ENCODE peak calls at places on chromosomes 5 and 9, in four cellular contexts. One of them, this sample, is unnamed.

GRCh38 chr9:127762111-127762676 is 16.3 kb downstream of the SH2D3C start:
- DNase-seq in GM12878: no peak
- DNase-seq in HepG2: no peak
- DNase-seq in HCT116: no peak
- DNase-seq in this sample: no peak

GRCh38 chr5:123125953-123126352 is 36.9 kb downstream of the PRDM6 start:
- DNase-seq in GM12878: no peak
- DNase-seq in HCT116: no peak
- DNase-seq in HepG2: no peak
- DNase-seq in this sample: no peak

GRCh38 chr5:31707294-31707693 is 68.4 kb downstream of the PDZD2 start:
- DNase-seq in GM12878: no peak
- DNase-seq in HepG2: no peak
- DNase-seq in HCT116: no peak
- DNase-seq in this sample: no peak

GRCh38 chr9:19451240-19452087 is 42.7 kb downstream of the ACER2 start:
- DNase-seq in HCT116: no peak
- DNase-seq in GM12878: peak
- DNase-seq in HepG2: no peak
- DNase-seq in this sample: no peak

GRCh38 chr5:142600611-142601360 is 85.1 kb downstream of the FGF1 start:
- DNase-seq in HepG2: peak
- DNase-seq in GM12878: no peak
- DNase-seq in HCT116: no peak
- DNase-seq in this sample: no peak

GRCh38 chr5:34499001-34499734 is 157.0 kb upstream of the RAI14 start:
- DNase-seq in GM12878: peak
- DNase-seq in HCT116: no peak
- DNase-seq in HepG2: no peak
- DNase-seq in this sample: peak

GRCh38 chr5:131749723-131750470 is 46.9 kb downstream of the FNIP1 start:
- DNase-seq in GM12878: no peak
- DNase-seq in HCT116: no peak
- DNase-seq in HepG2: no peak
- DNase-seq in this sample: no peak

GRCh38 chr9:113577525-113578261 is 114.2 kb downstream of the RGS3 start:
- DNase-seq in HCT116: no peak
- DNase-seq in GM12878: no peak
- DNase-seq in HepG2: no peak
- DNase-seq in this sample: no peak

GRCh38 chr5:123150089-123150488 is 61.0 kb downstream of the PRDM6 start:
- DNase-seq in GM12878: no peak
- DNase-seq in HCT116: no peak
- DNase-seq in HepG2: no peak
- DNase-seq in this sample: no peak

GRCh38 chr5:58620336-58620735 is 37.5 kb downstream of the RAB3C start:
- DNase-seq in GM12878: no peak
- DNase-seq in HepG2: no peak
- DNase-seq in HCT116: no peak
- DNase-seq in this sample: no peak

GRCh38 chr9:134386951-134387831 is 60.9 kb downstream of the RXRA start:
- DNase-seq in GM12878: no peak
- DNase-seq in HCT116: no peak
- DNase-seq in HepG2: no peak
- DNase-seq in this sample: no peak

GRCh38 chr9:132797861-132798659 is 80.0 kb downstream of the AK8 start:
- DNase-seq in GM12878: no peak
- DNase-seq in HepG2: no peak
- DNase-seq in HCT116: no peak
- DNase-seq in this sample: no peak

GRCh38 chr5:171750316-171750788 is 35.3 kb upstream of the SMIM23 start:
- DNase-seq in HCT116: peak
- DNase-seq in HepG2: peak
- DNase-seq in GM12878: no peak
- DNase-seq in this sample: no peak

GRCh38 chr5:174300118-174300940 is 254.8 kb downstream of the NSG2 start:
- DNase-seq in HCT116: no peak
- DNase-seq in GM12878: peak
- DNase-seq in HepG2: no peak
- DNase-seq in this sample: no peak

GRCh38 chr5:107808671-107809137 is 138.0 kb upstream of the EFNA5 start:
- DNase-seq in HepG2: peak
- DNase-seq in HCT116: no peak
- DNase-seq in GM12878: no peak
- DNase-seq in this sample: no peak

GRCh38 chr9:87076825-87077224 is 129.5 kb upstream of the GAS1 start:
- DNase-seq in GM12878: no peak
- DNase-seq in HepG2: no peak
- DNase-seq in HCT116: no peak
- DNase-seq in this sample: no peak

GRCh38 chr9:79220666-79221065 is 351.1 kb upstream of the TLE4 start:
- DNase-seq in HepG2: no peak
- DNase-seq in GM12878: no peak
- DNase-seq in HCT116: no peak
- DNase-seq in this sample: no peak

GRCh38 chr5:139633295-139634027 is 14.7 kb upstream of the CXXC5 start:
- DNase-seq in GM12878: no peak
- DNase-seq in HCT116: no peak
- DNase-seq in HepG2: peak
- DNase-seq in this sample: peak

GRCh38 chr5:172758077-172758835 is 12.7 kb downstream of the DUSP1 start:
- DNase-seq in HepG2: no peak
- DNase-seq in GM12878: no peak
- DNase-seq in HCT116: no peak
- DNase-seq in this sample: no peak

GRCh38 chr9:87498046-87498815 is 564 bp downstream of the DAPK1 start:
- DNase-seq in HCT116: no peak
- DNase-seq in GM12878: no peak
- DNase-seq in HepG2: peak
- DNase-seq in this sample: no peak

GRCh38 chr5:116437922-116438578 is 136.6 kb downstream of the SEMA6A start:
- DNase-seq in GM12878: no peak
- DNase-seq in HCT116: no peak
- DNase-seq in HepG2: no peak
- DNase-seq in this sample: no peak

DNA sequence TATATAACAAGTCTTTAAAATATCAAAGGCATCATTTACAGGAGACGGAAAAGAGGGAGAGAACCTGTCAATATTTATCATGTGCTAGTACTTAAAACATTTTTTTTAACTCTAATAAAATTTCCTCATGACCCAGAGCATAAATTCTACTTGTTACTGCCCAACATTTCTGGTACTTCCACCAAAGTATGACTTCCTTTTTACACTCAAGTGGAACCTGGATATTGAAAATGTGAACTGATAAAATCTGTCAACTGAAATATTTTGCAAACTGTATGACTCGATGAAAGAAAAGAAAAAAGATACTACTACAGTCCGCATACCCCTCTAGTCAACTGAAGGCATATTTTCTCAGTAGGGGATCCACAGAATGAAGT is 37.1 kb downstream of the FAM13B start:
- DNase-seq in HCT116: no peak
- DNase-seq in HepG2: no peak
- DNase-seq in GM12878: no peak
- DNase-seq in this sample: no peak
- TF ChIP-seq SIN3A in HCT116: no peak
- TF ChIP-seq SIN3A in HepG2: no peak
- TF ChIP-seq SIN3A in GM12878: no peak
- TF ChIP-seq SIN3A in this sample: no peak

GRCh38 chr5:52884453-52884852 is 96.7 kb downstream of the ITGA1 start:
- DNase-seq in GM12878: no peak
- DNase-seq in HCT116: no peak
- DNase-seq in HepG2: no peak
- DNase-seq in this sample: no peak
- TF ChIP-seq SIN3A in GM12878: no peak
- TF ChIP-seq SIN3A in HCT116: no peak
- TF ChIP-seq SIN3A in HepG2: no peak
- TF ChIP-seq SIN3A in this sample: no peak

GRCh38 chr9:36731576-36731975 is 158.9 kb downstream of the MELK start:
- DNase-seq in GM12878: peak
- DNase-seq in HCT116: no peak
- DNase-seq in HepG2: no peak
- DNase-seq in this sample: no peak
- TF ChIP-seq SIN3A in GM12878: no peak
- TF ChIP-seq SIN3A in HCT116: no peak
- TF ChIP-seq SIN3A in HepG2: no peak
- TF ChIP-seq SIN3A in this sample: no peak

DNA sequence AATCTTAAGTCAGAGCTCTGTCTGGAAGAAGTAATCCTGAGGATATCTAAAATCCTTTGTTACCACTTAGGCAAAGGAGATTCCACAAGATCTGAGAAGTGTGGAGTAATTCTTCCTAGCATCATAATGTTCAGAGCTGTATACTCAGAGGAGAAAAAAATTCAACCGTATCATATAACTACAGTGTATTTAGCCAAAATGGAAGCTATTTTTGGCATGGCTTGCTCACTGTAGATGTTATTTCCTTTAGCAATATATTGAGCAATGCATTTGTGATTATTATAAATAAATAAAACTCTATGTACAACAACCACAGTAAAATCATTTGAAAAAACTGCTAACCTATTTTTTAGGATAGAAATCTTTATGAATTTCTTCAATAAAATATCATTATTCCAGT is 1858.4 kb downstream of the EFNA5 start:
- DNase-seq in HCT116: no peak
- DNase-seq in GM12878: no peak
- DNase-seq in HepG2: no peak
- DNase-seq in this sample: no peak
- TF ChIP-seq SIN3A in HCT116: no peak
- TF ChIP-seq SIN3A in GM12878: no peak
- TF ChIP-seq SIN3A in HepG2: no peak
- TF ChIP-seq SIN3A in this sample: no peak

GRCh38 chr9:93520523-93520922 is 55.9 kb upstream of the PHF2 start:
- DNase-seq in GM12878: no peak
- DNase-seq in HCT116: no peak
- DNase-seq in HepG2: peak
- DNase-seq in this sample: no peak
- TF ChIP-seq SIN3A in GM12878: no peak
- TF ChIP-seq SIN3A in HCT116: no peak
- TF ChIP-seq SIN3A in HepG2: no peak
- TF ChIP-seq SIN3A in this sample: no peak

DNA sequence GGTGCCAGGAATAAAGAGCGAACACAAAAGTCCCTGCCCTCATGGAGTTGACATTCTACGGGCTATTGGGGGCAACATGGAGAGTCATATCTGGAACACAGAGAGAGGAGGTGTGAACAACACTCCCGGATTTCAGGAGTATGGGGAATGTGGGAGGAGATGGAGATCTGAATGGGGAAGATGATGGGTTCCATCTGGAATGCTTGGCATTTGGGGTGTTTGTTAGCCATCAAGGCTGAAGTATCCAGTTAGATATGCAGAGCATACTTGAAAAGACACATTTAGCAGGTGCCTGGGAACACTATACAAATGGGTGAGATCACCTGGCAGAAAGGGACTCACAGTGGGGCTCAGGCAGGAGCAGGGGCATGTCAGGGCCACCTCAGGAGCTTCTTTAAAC is 61.1 kb downstream of the EGFLAM start:
- DNase-seq in GM12878: no peak
- DNase-seq in HepG2: no peak
- DNase-seq in HCT116: no peak
- DNase-seq in this sample: no peak
- TF ChIP-seq SIN3A in GM12878: no peak
- TF ChIP-seq SIN3A in HepG2: no peak
- TF ChIP-seq SIN3A in HCT116: no peak
- TF ChIP-seq SIN3A in this sample: no peak

GRCh38 chr5:9249231-9249630 is 296.6 kb downstream of the SEMA5A start:
- DNase-seq in HepG2: no peak
- DNase-seq in GM12878: no peak
- DNase-seq in HCT116: no peak
- DNase-seq in this sample: no peak

GRCh38 chr5:9251379-9251980 is 294.4 kb downstream of the SEMA5A start:
- DNase-seq in GM12878: no peak
- DNase-seq in HepG2: no peak
- DNase-seq in HCT116: no peak
- DNase-seq in this sample: no peak
- TF ChIP-seq SIN3A in GM12878: no peak
- TF ChIP-seq SIN3A in HepG2: no peak
- TF ChIP-seq SIN3A in HCT116: no peak
- TF ChIP-seq SIN3A in this sample: no peak

This sample was measured in Panc1.